ENCODE peak calls at places on chromosome 6, in five cellular contexts. U, J, T, M and X are unnamed samples.

GRCh38 chr6:111680013-111680712 is 74.5 kb upstream of the TRAF3IP2 start:
- DNase-seq in U (no peak), J (no peak), T (no peak), M (no peak), X (no peak)

GRCh38 chr6:29834564-29835436 is 7.2 kb downstream of the HLA-G start:
- DNase-seq in U (peak), J (no peak), T (peak), M (no peak), X (peak)

GRCh38 chr6:87151786-87152527 is 3.4 kb upstream of the ZNF292 start:
- DNase-seq in U (no peak), J (no peak), T (peak), M (no peak), X (peak)

GRCh38 chr6:157792671-157793070 is 30.4 kb upstream of the SNX9 start:
- DNase-seq in U (no peak), J (no peak), T (peak), M (no peak), X (no peak)

GRCh38 chr6:16388488-16388887 is 150.1 kb downstream of the GMPR start:
- DNase-seq in U (no peak), J (no peak), T (no peak), M (no peak), X (no peak)

GRCh38 chr6:64930664-64931063 is 776.4 kb downstream of the EYS start:
- DNase-seq in U (no peak), J (no peak), T (no peak), M (no peak), X (no peak)

GRCh38 chr6:45591306-45591705 is 213.6 kb upstream of the SUPT3H start:
- DNase-seq in U (no peak), J (no peak), T (no peak), M (no peak), X (no peak)

GRCh38 chr6:168213121-168213524 is 106.5 kb downstream of the DACT2 start:
- DNase-seq in U (no peak), J (no peak), T (no peak), M (no peak), X (no peak)

GRCh38 chr6:137277971-137278602 is 58.9 kb upstream of the IFNGR1 start:
- DNase-seq in U (no peak), J (peak), T (peak), M (peak), X (peak)

GRCh38 chr6:166907373-166907841 is 48.9 kb downstream of the RNASET2 start:
- DNase-seq in U (peak), J (no peak), T (no peak), M (no peak), X (no peak)
- TF ChIP-seq JUN in U (no peak), J (no peak), T (no peak), M (no peak), X (no peak)

GRCh38 chr6:117906454-117906904 is 585 bp upstream of the SLC35F1 start:
- DNase-seq in U (no peak), J (no peak), T (no peak), M (no peak), X (no peak)
- TF ChIP-seq JUN in U (no peak), J (no peak), T (no peak), M (no peak), X (no peak)

DNA sequence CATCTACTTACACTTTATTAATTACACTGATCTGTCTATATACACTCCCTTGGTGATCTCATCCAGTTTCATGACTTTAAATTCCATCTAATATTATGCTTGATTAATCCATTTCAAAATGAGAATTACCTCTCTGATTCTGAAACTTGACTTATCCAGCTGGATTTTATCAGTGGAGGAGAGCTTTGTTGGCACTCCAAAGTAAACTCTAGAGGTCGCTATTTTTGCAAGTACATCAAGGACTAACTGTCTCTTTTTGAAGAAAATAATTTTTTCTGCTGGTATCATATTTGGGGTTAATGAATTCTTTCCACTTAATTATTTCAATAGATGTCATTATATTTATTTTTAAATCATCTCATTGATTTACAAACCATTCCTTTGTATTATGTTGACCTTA is 630.3 kb upstream of the MAN1A1 start:
- DNase-seq in U (peak), J (peak), T (no peak), M (peak), X (no peak)
- TF ChIP-seq JUN in U (no peak), J (no peak), T (no peak), M (no peak), X (no peak)

GRCh38 chr6:88512951-88513350 is 346.8 kb upstream of the CNR1 start:
- DNase-seq in U (no peak), J (no peak), T (no peak), M (no peak), X (no peak)
- TF ChIP-seq JUN in U (no peak), J (no peak), T (no peak), M (no peak), X (no peak)

GRCh38 chr6:134196568-134197301 is 121.2 kb downstream of the SGK1 start:
- DNase-seq in U (peak), J (no peak), T (no peak), M (no peak), X (no peak)
- TF ChIP-seq JUN in U (no peak), J (no peak), T (no peak), M (no peak), X (no peak)